ENCODE peak calls at places on chromosomes 6 and 20, in four cellular contexts. D is CD8-positive, alpha-beta memory T cell; L is CD4-positive, alpha-beta memory T cell; M is GM23248. B is an unnamed sample.

GRCh38 chr6:11392778-11393507 is 144.6 kb upstream of the TMEM170B start:
- DNase-seq in D (no peak), L (no peak), M (no peak), B (no peak)

GRCh38 chr6:44558315-44559227 is 171.1 kb downstream of the CDC5L start:
- DNase-seq in D (no peak), L (no peak), M (peak), B (no peak)

GRCh38 chr20:9392892-9393857 is 121.2 kb upstream of the LAMP5 start:
- DNase-seq in D (no peak), L (no peak), M (peak), B (no peak)

GRCh38 chr6:36430351-36430750 is 12.3 kb downstream of the PXT1 start:
- DNase-seq in D (no peak), L (no peak), M (no peak), B (no peak)

GRCh38 chr6:56944651-56945050 is 10.3 kb upstream of the BEND6 start:
- DNase-seq in D (no peak), L (no peak), M (no peak), B (no peak)

GRCh38 chr6:21426841-21427490 is 166.6 kb upstream of the SOX4 start:
- DNase-seq in D (no peak), L (no peak), M (peak), B (no peak)

GRCh38 chr6:4401408-4402367 is 266.3 kb upstream of the ECI2 start:
- DNase-seq in D (no peak), L (no peak), M (peak), B (no peak)

GRCh38 chr6:150343434-150343833 is 25.4 kb upstream of the IYD start:
- DNase-seq in D (no peak), L (no peak), M (peak), B (no peak)

GRCh38 chr6:15443119-15443518 is 197.2 kb downstream of the JARID2 start:
- DNase-seq in D (no peak), L (no peak), M (peak), B (no peak)

GRCh38 chr20:6178537-6178936 is 55.7 kb upstream of the FERMT1 start:
- DNase-seq in D (no peak), L (no peak), M (peak), B (no peak)

GRCh38 chr6:107716688-107717089 is 107.4 kb downstream of the SCML4 start:
- DNase-seq in D (peak), L (peak), M (peak), B (peak)

GRCh38 chr6:136333824-136334464 is 44.3 kb upstream of the BCLAF1 start:
- DNase-seq in D (no peak), L (no peak), M (no peak), B (no peak)

GRCh38 chr6:162099685-162100084 is 627.9 kb downstream of the PRKN start:
- DNase-seq in D (no peak), L (no peak), M (peak), B (no peak)

GRCh38 chr6:87747646-87748045 is 45.6 kb upstream of the AKIRIN2 start:
- DNase-seq in D (no peak), L (no peak), M (no peak), B (no peak)

DNA sequence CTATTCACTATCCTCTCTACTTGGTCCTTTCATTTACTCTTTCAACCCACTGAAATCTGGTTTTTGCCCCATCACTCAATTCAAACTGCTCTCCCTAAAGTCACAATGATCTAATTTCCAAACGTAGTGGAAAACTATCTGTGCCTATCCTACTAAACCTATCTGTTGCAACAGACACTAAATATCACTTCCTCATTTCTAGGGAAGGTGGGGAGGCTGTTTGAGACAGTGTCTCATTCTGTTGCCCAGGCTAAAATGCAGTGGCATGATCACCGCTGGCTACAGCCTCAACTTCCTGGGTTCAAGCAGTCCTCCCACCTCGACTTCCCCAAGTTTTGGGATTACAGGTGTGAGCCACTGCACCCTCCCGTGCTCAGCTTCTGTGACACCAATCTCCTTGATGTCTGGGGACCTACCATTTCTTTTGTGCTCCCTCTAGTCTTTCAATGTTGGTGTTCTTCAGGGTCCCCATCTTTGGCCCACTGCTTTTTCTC is 8.8 kb downstream of the RANBP9 start:
- DNase-seq in D (no peak), L (no peak), M (no peak), B (no peak)
- H3K27ac ChIP-seq in D (no peak), L (no peak), M (no peak), B (no peak)

DNA sequence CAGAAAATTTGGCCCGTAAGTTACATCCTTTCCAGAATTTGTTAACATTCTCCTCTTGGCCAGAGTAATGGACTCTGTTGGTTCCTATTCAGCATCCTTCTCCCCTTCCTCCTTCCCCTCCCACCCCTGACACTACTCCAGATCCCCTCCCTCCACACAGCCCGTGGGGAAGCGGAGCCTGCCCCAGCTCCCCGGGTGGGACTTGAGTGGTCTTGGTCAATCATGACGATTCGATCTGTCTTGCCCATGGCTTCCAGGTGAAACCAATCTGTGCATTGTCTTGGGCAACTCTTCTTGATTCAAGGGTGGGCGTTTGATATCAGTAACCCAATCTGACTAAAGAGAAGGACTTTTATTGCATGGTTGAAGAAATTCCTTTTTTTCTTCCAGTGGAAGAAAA is 143.9 kb downstream of the ANKRD60 start:
- DNase-seq in D (no peak), L (no peak), M (no peak), B (no peak)
- H3K27ac ChIP-seq in D (no peak), L (no peak), M (no peak), B (no peak)

GRCh38 chr20:59627298-59627697 is 23.0 kb downstream of the PHACTR3 start:
- DNase-seq in D (no peak), L (no peak), M (no peak), B (no peak)

GRCh38 chr20:59625214-59625922 is 21.0 kb downstream of the PHACTR3 start:
- DNase-seq in D (no peak), L (no peak), M (no peak), B (no peak)

GRCh38 chr20:59630526-59630925 is 26.2 kb downstream of the PHACTR3 start:
- DNase-seq in D (no peak), L (no peak), M (no peak), B (no peak)

GRCh38 chr20:59629141-59630045 is 25.1 kb downstream of the PHACTR3 start:
- DNase-seq in D (no peak), L (no peak), M (no peak), B (no peak)

GRCh38 chr20:59628171-59628570 is 23.8 kb downstream of the PHACTR3 start:
- DNase-seq in D (no peak), L (no peak), M (no peak), B (no peak)
- H3K27ac ChIP-seq in D (no peak), L (no peak), M (no peak), B (no peak)

DNA sequence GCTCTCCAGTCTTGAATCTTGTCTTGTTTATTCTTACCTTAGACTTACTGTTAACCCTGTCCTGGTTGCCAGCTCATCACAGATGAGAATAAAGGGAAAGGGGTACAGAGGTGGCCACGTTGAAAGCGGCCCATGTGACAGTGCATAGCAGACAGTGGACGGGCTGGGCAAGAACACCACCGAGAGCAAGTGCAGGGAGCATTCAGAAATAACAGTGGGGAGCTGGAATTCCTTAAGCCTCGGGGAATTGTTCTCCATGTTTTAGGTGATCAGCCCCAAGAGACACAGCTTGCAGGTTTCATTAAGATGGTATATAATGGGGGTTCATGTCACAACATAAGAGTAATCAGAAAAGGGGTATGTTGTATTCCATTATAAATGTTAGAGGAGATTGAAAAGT is 35.2 kb downstream of the VAPB start:
- DNase-seq in D (no peak), L (no peak), M (no peak), B (no peak)
- H3K27ac ChIP-seq in D (no peak), L (no peak), M (no peak), B (no peak)

GRCh38 chr6:125842091-125842626 is 51.4 kb downstream of the NCOA7 start:
- DNase-seq in D (no peak), L (no peak), M (no peak), B (no peak)

GRCh38 chr6:125841356-125842090 is 50.8 kb downstream of the NCOA7 start:
- DNase-seq in D (no peak), L (no peak), M (no peak), B (no peak)

GRCh38 chr6:125846292-125847024 is 55.7 kb downstream of the NCOA7 start:
- DNase-seq in D (no peak), L (no peak), M (no peak), B (no peak)

GRCh38 chr6:125843593-125843992 is 52.8 kb downstream of the NCOA7 start:
- DNase-seq in D (no peak), L (no peak), M (no peak), B (no peak)

GRCh38 chr6:125844989-125845388 is 54.2 kb downstream of the NCOA7 start:
- DNase-seq in D (no peak), L (no peak), M (no peak), B (no peak)
- H3K27ac ChIP-seq in D (no peak), L (no peak), M (no peak), B (no peak)

GRCh38 chr6:106300020-106300772 is 25.4 kb downstream of the ATG5 start:
- DNase-seq in D (no peak), L (no peak), M (no peak), B (no peak)

DNA sequence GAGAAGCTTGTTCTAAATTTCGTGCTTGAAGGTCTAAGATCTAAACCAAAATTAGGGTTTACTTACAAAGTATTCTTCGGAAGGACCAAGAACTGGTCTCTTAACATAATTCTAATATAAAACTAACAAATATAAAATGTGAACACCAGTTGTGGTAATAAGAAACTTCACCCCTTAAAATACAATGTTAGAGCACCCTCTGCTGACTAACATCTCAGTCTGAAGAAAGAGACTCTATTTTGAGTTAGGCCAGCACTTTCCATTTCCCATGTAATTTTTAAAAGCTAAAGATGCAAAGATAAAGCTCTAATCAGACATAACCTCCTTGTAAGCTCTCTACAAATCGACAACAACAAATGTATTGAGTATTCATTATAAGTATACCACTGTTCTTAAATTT is 24.6 kb downstream of the ATG5 start:
- DNase-seq in D (peak), L (no peak), M (peak), B (no peak)
- H3K27ac ChIP-seq in D (no peak), L (no peak), M (no peak), B (no peak)

DNA sequence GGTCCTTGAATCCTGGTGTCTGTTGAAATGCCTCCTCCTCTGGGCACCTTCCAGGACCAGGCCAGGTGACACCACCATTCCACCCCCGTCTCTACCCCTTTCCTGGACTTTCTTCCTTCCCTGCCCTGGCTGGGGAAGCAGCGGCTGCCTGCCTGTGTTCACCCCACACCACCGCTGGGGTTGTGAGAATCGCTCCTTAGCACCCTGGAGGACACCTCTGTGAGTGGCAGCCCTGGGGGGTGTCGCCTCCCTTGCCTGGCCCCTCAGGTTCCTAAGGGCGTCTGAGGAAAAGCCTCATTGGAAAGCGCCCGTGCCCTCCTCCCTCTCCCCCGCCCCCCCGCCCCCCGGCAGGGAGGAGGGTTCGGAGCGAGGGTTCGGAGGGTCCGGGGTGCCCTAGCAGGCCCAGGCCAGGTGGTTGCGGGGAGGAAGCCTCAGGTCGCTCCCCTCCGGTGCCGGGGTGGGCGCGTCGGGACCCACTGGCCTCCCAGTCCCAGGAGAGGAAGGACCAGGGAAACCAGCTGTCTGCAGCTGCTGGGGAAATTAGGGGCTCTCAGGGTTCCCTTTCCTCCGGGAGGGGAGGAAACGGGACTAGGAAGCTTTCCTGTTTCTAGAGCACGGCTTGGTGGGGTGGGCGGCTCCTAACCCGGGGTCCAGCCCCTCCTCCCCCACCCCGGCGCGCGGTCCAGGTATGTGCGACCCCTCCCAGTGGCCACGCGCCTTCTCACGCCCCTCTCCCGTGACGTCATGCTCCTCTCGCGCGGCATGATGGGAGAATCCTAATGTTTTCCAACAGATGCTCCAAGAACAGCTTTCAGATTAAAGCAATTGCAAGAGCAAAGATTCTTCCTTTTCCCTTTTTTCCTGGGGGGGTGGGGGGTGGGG is at the start of gene PHACTR3:
- DNase-seq in D (no peak), L (no peak), M (no peak), B (no peak)
- H3K27ac ChIP-seq in D (no peak), L (no peak), M (no peak), B (no peak)

DNA sequence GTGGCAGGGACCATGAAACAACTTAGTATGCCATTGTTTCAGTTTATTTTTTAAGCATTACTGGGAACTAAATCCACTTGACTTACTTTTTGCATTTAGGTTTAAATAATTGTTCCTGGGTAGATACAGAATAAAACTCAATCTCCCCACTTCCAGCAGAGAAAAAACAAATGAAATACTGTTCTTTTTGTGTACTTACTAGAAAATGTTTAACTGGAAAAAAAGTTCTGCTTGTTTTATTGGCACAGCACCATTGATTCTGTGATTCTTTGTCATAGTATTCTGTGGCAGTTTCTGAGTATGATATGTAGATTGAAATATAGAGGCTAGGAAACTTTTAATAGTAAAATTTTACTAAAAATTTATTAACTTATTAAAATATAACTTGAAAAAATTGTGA is 10.2 kb downstream of the ASXL1 start:
- DNase-seq in D (no peak), L (no peak), M (no peak), B (no peak)
- H3K27ac ChIP-seq in D (no peak), L (no peak), M (peak), B (no peak)

B was measured in CD4-positive, alpha-beta T cell.